ENCODE peak calls at places on chromosomes 1 and 21, in nine cellular contexts. One of them, this sample, is unnamed.

GRCh38 chr1:53862507-53862906 is 24.4 kb upstream of the NDC1 start:
- DNase-seq in fibroblast of lung: no peak
- DNase-seq in transverse colon: no peak
- DNase-seq in cardiac fibroblast: no peak
- DNase-seq in DMS 273 treated with DMSO at 0.1 percent for 48 hours: no peak
- DNase-seq in heart right ventricle: no peak
- DNase-seq in HT1080: no peak
- DNase-seq in posterior cingulate gyrus: no peak
- DNase-seq in stimulated activated CD8-positive, alpha-beta memory T cell treated with anti-CD3 and anti-CD28 coated beads, Interleukin-4, amount 100 ng/mL, for 48 hours: no peak
- DNase-seq in this sample: no peak

GRCh38 chr1:181166377-181167196 is 78.1 kb downstream of the IER5 start:
- DNase-seq in posterior cingulate gyrus: peak
- DNase-seq in fibroblast of lung: peak
- DNase-seq in HT1080: peak
- DNase-seq in stimulated activated CD8-positive, alpha-beta memory T cell treated with anti-CD3 and anti-CD28 coated beads, Interleukin-4, amount 100 ng/mL, for 48 hours: peak
- DNase-seq in DMS 273 treated with DMSO at 0.1 percent for 48 hours: peak
- DNase-seq in heart right ventricle: peak
- DNase-seq in cardiac fibroblast: peak
- DNase-seq in transverse colon: peak
- DNase-seq in this sample: peak

GRCh38 chr1:216144661-216145450 is 278.4 kb downstream of the USH2A start:
- DNase-seq in stimulated activated CD8-positive, alpha-beta memory T cell treated with anti-CD3 and anti-CD28 coated beads, Interleukin-4, amount 100 ng/mL, for 48 hours: no peak
- DNase-seq in transverse colon: no peak
- DNase-seq in fibroblast of lung: no peak
- DNase-seq in HT1080: no peak
- DNase-seq in posterior cingulate gyrus: no peak
- DNase-seq in cardiac fibroblast: no peak
- DNase-seq in heart right ventricle: no peak
- DNase-seq in DMS 273 treated with DMSO at 0.1 percent for 48 hours: no peak
- DNase-seq in this sample: no peak

GRCh38 chr1:110309768-110310167 is 29.4 kb upstream of the RBM15 start:
- DNase-seq in cardiac fibroblast: peak
- DNase-seq in HT1080: peak
- DNase-seq in transverse colon: no peak
- DNase-seq in posterior cingulate gyrus: no peak
- DNase-seq in DMS 273 treated with DMSO at 0.1 percent for 48 hours: peak
- DNase-seq in fibroblast of lung: peak
- DNase-seq in stimulated activated CD8-positive, alpha-beta memory T cell treated with anti-CD3 and anti-CD28 coated beads, Interleukin-4, amount 100 ng/mL, for 48 hours: no peak
- DNase-seq in heart right ventricle: no peak
- DNase-seq in this sample: no peak

GRCh38 chr1:47765236-47765635 is 231.9 kb downstream of the TRABD2B start:
- DNase-seq in posterior cingulate gyrus: no peak
- DNase-seq in fibroblast of lung: no peak
- DNase-seq in DMS 273 treated with DMSO at 0.1 percent for 48 hours: no peak
- DNase-seq in cardiac fibroblast: no peak
- DNase-seq in HT1080: no peak
- DNase-seq in heart right ventricle: no peak
- DNase-seq in transverse colon: no peak
- DNase-seq in stimulated activated CD8-positive, alpha-beta memory T cell treated with anti-CD3 and anti-CD28 coated beads, Interleukin-4, amount 100 ng/mL, for 48 hours: no peak
- DNase-seq in this sample: no peak

GRCh38 chr1:87928623-87929022 is 599.9 kb downstream of the LMO4 start:
- DNase-seq in posterior cingulate gyrus: no peak
- DNase-seq in stimulated activated CD8-positive, alpha-beta memory T cell treated with anti-CD3 and anti-CD28 coated beads, Interleukin-4, amount 100 ng/mL, for 48 hours: no peak
- DNase-seq in cardiac fibroblast: no peak
- DNase-seq in HT1080: no peak
- DNase-seq in fibroblast of lung: no peak
- DNase-seq in transverse colon: no peak
- DNase-seq in heart right ventricle: no peak
- DNase-seq in DMS 273 treated with DMSO at 0.1 percent for 48 hours: no peak
- DNase-seq in this sample: no peak

GRCh38 chr1:117339866-117340357 is 27.3 kb upstream of the MAN1A2 start:
- DNase-seq in heart right ventricle: no peak
- DNase-seq in transverse colon: peak
- DNase-seq in stimulated activated CD8-positive, alpha-beta memory T cell treated with anti-CD3 and anti-CD28 coated beads, Interleukin-4, amount 100 ng/mL, for 48 hours: no peak
- DNase-seq in DMS 273 treated with DMSO at 0.1 percent for 48 hours: peak
- DNase-seq in cardiac fibroblast: peak
- DNase-seq in HT1080: peak
- DNase-seq in posterior cingulate gyrus: no peak
- DNase-seq in fibroblast of lung: peak
- DNase-seq in this sample: peak

GRCh38 chr1:154014154-154014910 is 23.8 kb downstream of the RPS27 start:
- DNase-seq in fibroblast of lung: peak
- DNase-seq in HT1080: peak
- DNase-seq in posterior cingulate gyrus: no peak
- DNase-seq in transverse colon: no peak
- DNase-seq in heart right ventricle: no peak
- DNase-seq in DMS 273 treated with DMSO at 0.1 percent for 48 hours: no peak
- DNase-seq in cardiac fibroblast: peak
- DNase-seq in stimulated activated CD8-positive, alpha-beta memory T cell treated with anti-CD3 and anti-CD28 coated beads, Interleukin-4, amount 100 ng/mL, for 48 hours: no peak
- DNase-seq in this sample: no peak

GRCh38 chr1:21059021-21059420 is 117.7 kb downstream of the EIF4G3 start:
- DNase-seq in fibroblast of lung: no peak
- DNase-seq in DMS 273 treated with DMSO at 0.1 percent for 48 hours: no peak
- DNase-seq in HT1080: no peak
- DNase-seq in heart right ventricle: no peak
- DNase-seq in transverse colon: no peak
- DNase-seq in stimulated activated CD8-positive, alpha-beta memory T cell treated with anti-CD3 and anti-CD28 coated beads, Interleukin-4, amount 100 ng/mL, for 48 hours: no peak
- DNase-seq in cardiac fibroblast: no peak
- DNase-seq in posterior cingulate gyrus: no peak
- DNase-seq in this sample: no peak

GRCh38 chr1:111733183-111733995 is 5.8 kb downstream of the INKA2 start:
- DNase-seq in DMS 273 treated with DMSO at 0.1 percent for 48 hours: peak
- DNase-seq in stimulated activated CD8-positive, alpha-beta memory T cell treated with anti-CD3 and anti-CD28 coated beads, Interleukin-4, amount 100 ng/mL, for 48 hours: peak
- DNase-seq in posterior cingulate gyrus: no peak
- DNase-seq in fibroblast of lung: peak
- DNase-seq in heart right ventricle: peak
- DNase-seq in transverse colon: peak
- DNase-seq in HT1080: peak
- DNase-seq in cardiac fibroblast: peak
- DNase-seq in this sample: no peak

GRCh38 chr1:235968837-235969236 is 96.1 kb downstream of the NID1 start:
- DNase-seq in fibroblast of lung: no peak
- DNase-seq in heart right ventricle: no peak
- DNase-seq in DMS 273 treated with DMSO at 0.1 percent for 48 hours: no peak
- DNase-seq in cardiac fibroblast: no peak
- DNase-seq in posterior cingulate gyrus: no peak
- DNase-seq in transverse colon: no peak
- DNase-seq in HT1080: no peak
- DNase-seq in stimulated activated CD8-positive, alpha-beta memory T cell treated with anti-CD3 and anti-CD28 coated beads, Interleukin-4, amount 100 ng/mL, for 48 hours: no peak
- DNase-seq in this sample: no peak

GRCh38 chr21:16891821-16892220 is 621.0 kb upstream of the CXADR start:
- DNase-seq in cardiac fibroblast: peak
- DNase-seq in HT1080: peak
- DNase-seq in DMS 273 treated with DMSO at 0.1 percent for 48 hours: no peak
- DNase-seq in stimulated activated CD8-positive, alpha-beta memory T cell treated with anti-CD3 and anti-CD28 coated beads, Interleukin-4, amount 100 ng/mL, for 48 hours: no peak
- DNase-seq in fibroblast of lung: peak
- DNase-seq in posterior cingulate gyrus: no peak
- DNase-seq in heart right ventricle: no peak
- DNase-seq in transverse colon: no peak
- DNase-seq in this sample: no peak

GRCh38 chr1:79052829-79053449 is 46.4 kb upstream of the ADGRL4 start:
- DNase-seq in DMS 273 treated with DMSO at 0.1 percent for 48 hours: no peak
- DNase-seq in fibroblast of lung: no peak
- DNase-seq in HT1080: peak
- DNase-seq in stimulated activated CD8-positive, alpha-beta memory T cell treated with anti-CD3 and anti-CD28 coated beads, Interleukin-4, amount 100 ng/mL, for 48 hours: no peak
- DNase-seq in cardiac fibroblast: no peak
- DNase-seq in transverse colon: no peak
- DNase-seq in posterior cingulate gyrus: no peak
- DNase-seq in heart right ventricle: no peak
- DNase-seq in this sample: no peak

GRCh38 chr1:109290998-109291397 is 8.1 kb upstream of the PSRC1 start:
- DNase-seq in HT1080: no peak
- DNase-seq in transverse colon: no peak
- DNase-seq in heart right ventricle: no peak
- DNase-seq in fibroblast of lung: no peak
- DNase-seq in stimulated activated CD8-positive, alpha-beta memory T cell treated with anti-CD3 and anti-CD28 coated beads, Interleukin-4, amount 100 ng/mL, for 48 hours: no peak
- DNase-seq in cardiac fibroblast: no peak
- DNase-seq in posterior cingulate gyrus: no peak
- DNase-seq in DMS 273 treated with DMSO at 0.1 percent for 48 hours: no peak
- DNase-seq in this sample: no peak